ENCODE peak calls at places on chromosome 14, in five cellular contexts. One of them, this sample, is unnamed.

GRCh38 chr14:68373847-68374582 is 418.9 kb downstream of the ZFP36L1 start:
- DNase-seq in IMR-90: no peak
- DNase-seq in neural progenitor cell: no peak
- DNase-seq in astrocyte: no peak
- DNase-seq in keratinocyte: no peak
- DNase-seq in this sample: no peak

GRCh38 chr14:38197001-38197760 is 10.5 kb upstream of the SSTR1 start:
- DNase-seq in IMR-90: peak
- DNase-seq in neural progenitor cell: no peak
- DNase-seq in astrocyte: no peak
- DNase-seq in keratinocyte: no peak
- DNase-seq in this sample: no peak

GRCh38 chr14:105529506-105530445 is 3.4 kb downstream of the TMEM121 start:
- DNase-seq in IMR-90: no peak
- DNase-seq in neural progenitor cell: no peak
- DNase-seq in astrocyte: no peak
- DNase-seq in keratinocyte: no peak
- DNase-seq in this sample: no peak

GRCh38 chr14:54322668-54323380 is 74.0 kb upstream of the CDKN3 start:
- DNase-seq in IMR-90: no peak
- DNase-seq in neural progenitor cell: no peak
- DNase-seq in astrocyte: no peak
- DNase-seq in keratinocyte: no peak
- DNase-seq in this sample: no peak

GRCh38 chr14:76434220-76434619 is 58.3 kb downstream of the ESRRB start:
- DNase-seq in IMR-90: no peak
- DNase-seq in neural progenitor cell: no peak
- DNase-seq in astrocyte: no peak
- DNase-seq in keratinocyte: no peak
- DNase-seq in this sample: no peak

GRCh38 chr14:67883717-67884116 is 64.1 kb downstream of the RAD51B start:
- DNase-seq in IMR-90: peak
- DNase-seq in neural progenitor cell: no peak
- DNase-seq in astrocyte: no peak
- DNase-seq in keratinocyte: no peak
- DNase-seq in this sample: no peak

GRCh38 chr14:86052868-86053267 is 522.9 kb downstream of the FLRT2 start:
- DNase-seq in IMR-90: no peak
- DNase-seq in neural progenitor cell: no peak
- DNase-seq in astrocyte: no peak
- DNase-seq in keratinocyte: no peak
- DNase-seq in this sample: no peak

GRCh38 chr14:64536488-64537245 is 3.9 kb upstream of the HSPA2 start:
- DNase-seq in IMR-90: peak
- DNase-seq in neural progenitor cell: no peak
- DNase-seq in astrocyte: peak
- DNase-seq in keratinocyte: no peak
- DNase-seq in this sample: peak

GRCh38 chr14:45252356-45253069 is 489 bp downstream of the MIS18BP1 start:
- DNase-seq in IMR-90: peak
- DNase-seq in neural progenitor cell: peak
- DNase-seq in astrocyte: peak
- DNase-seq in keratinocyte: no peak
- DNase-seq in this sample: peak

GRCh38 chr14:50697659-50698290 is 29.7 kb upstream of the SAV1 start:
- DNase-seq in IMR-90: peak
- DNase-seq in neural progenitor cell: no peak
- DNase-seq in astrocyte: peak
- DNase-seq in keratinocyte: no peak
- DNase-seq in this sample: no peak

GRCh38 chr14:78697341-78697740 is 527.2 kb downstream of the NRXN3 start:
- DNase-seq in IMR-90: peak
- DNase-seq in neural progenitor cell: peak
- DNase-seq in astrocyte: peak
- DNase-seq in keratinocyte: no peak
- DNase-seq in this sample: no peak

GRCh38 chr14:101729382-101729781 is 32.1 kb upstream of the PPP2R5C start:
- DNase-seq in IMR-90: no peak
- DNase-seq in neural progenitor cell: no peak
- DNase-seq in astrocyte: no peak
- DNase-seq in keratinocyte: no peak
- DNase-seq in this sample: no peak

GRCh38 chr14:33564774-33565630 is 385.9 kb downstream of the EGLN3 start:
- DNase-seq in IMR-90: peak
- DNase-seq in neural progenitor cell: no peak
- DNase-seq in astrocyte: peak
- DNase-seq in keratinocyte: peak
- DNase-seq in this sample: peak

GRCh38 chr14:52692248-52692962 is 3.0 kb downstream of the ERO1A start:
- DNase-seq in IMR-90: peak
- DNase-seq in neural progenitor cell: no peak
- DNase-seq in astrocyte: peak
- DNase-seq in keratinocyte: no peak
- DNase-seq in this sample: no peak

GRCh38 chr14:73465833-73466532 is 7.6 kb upstream of the NUMB start:
- DNase-seq in IMR-90: peak
- DNase-seq in neural progenitor cell: no peak
- DNase-seq in astrocyte: no peak
- DNase-seq in keratinocyte: no peak
- DNase-seq in this sample: no peak

GRCh38 chr14:61891251-61891650 is 129.0 kb downstream of the SNAPC1 start:
- DNase-seq in IMR-90: peak
- DNase-seq in neural progenitor cell: peak
- DNase-seq in astrocyte: peak
- DNase-seq in keratinocyte: no peak
- DNase-seq in this sample: no peak

GRCh38 chr14:71320734-71321555 is 413.7 kb downstream of the PCNX1 start:
- DNase-seq in IMR-90: peak
- DNase-seq in neural progenitor cell: peak
- DNase-seq in astrocyte: peak
- DNase-seq in keratinocyte: no peak
- DNase-seq in this sample: peak
- H3K9ac ChIP-seq in IMR-90: peak
- H3K9ac ChIP-seq in neural progenitor cell: peak
- H3K9ac ChIP-seq in astrocyte: peak
- H3K9ac ChIP-seq in keratinocyte: peak
- H3K9ac ChIP-seq in this sample: peak

DNA sequence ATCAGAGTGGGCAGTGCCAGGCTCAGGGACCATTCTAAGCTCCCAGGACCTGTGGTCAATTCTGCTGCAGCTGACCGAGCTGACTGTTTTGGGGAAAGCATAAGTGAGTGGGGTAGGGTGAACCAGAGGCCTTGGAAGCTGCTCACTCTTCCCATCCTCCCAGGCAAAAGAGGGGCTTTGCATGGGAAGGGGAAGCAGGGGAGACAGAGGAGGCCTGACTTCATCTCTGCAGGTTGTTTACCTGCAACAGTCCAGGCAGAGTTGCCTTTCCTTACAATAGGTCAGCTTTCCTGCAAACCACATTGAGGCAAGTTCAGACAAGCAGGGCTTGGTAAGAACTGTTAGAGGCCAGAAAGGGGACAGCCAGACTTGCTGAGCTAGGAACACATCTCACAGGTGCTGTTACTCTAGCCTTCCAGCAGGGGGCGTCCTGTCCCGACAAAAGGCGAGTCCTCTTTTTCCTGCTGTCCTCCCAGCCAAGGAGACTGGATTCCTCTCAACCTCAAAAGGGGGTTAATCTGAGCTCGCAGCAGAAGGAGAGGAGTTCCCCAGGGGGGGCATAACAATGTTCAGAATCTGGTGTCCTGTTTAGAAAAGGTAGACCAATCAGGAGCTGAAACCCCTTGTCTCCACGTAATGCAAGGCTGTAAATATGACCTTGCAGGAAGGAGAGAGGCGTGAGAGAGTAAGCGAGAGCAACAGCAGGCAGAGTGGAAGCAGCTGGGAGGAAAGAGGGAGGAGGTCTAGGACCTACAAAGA is 4.3 kb upstream of the DHRS2 start:
- DNase-seq in IMR-90: peak
- DNase-seq in neural progenitor cell: peak
- DNase-seq in astrocyte: peak
- DNase-seq in keratinocyte: peak
- DNase-seq in this sample: peak
- H3K4me3 ChIP-seq in IMR-90: no peak
- H3K4me3 ChIP-seq in neural progenitor cell: no peak
- H3K4me3 ChIP-seq in astrocyte: no peak
- H3K4me3 ChIP-seq in keratinocyte: no peak
- H3K4me3 ChIP-seq in this sample: peak

GRCh38 chr14:58666737-58667136 is 29.0 kb downstream of the DACT1 start:
- DNase-seq in IMR-90: no peak
- DNase-seq in neural progenitor cell: no peak
- DNase-seq in astrocyte: no peak
- DNase-seq in keratinocyte: no peak
- DNase-seq in this sample: no peak

GRCh38 chr14:58662759-58663158 is 25.0 kb downstream of the DACT1 start:
- DNase-seq in IMR-90: no peak
- DNase-seq in neural progenitor cell: no peak
- DNase-seq in astrocyte: no peak
- DNase-seq in keratinocyte: no peak
- DNase-seq in this sample: no peak

GRCh38 chr14:58665773-58666500 is 28.2 kb downstream of the DACT1 start:
- DNase-seq in IMR-90: no peak
- DNase-seq in neural progenitor cell: no peak
- DNase-seq in astrocyte: no peak
- DNase-seq in keratinocyte: no peak
- DNase-seq in this sample: no peak

GRCh38 chr14:58662028-58662427 is 24.3 kb downstream of the DACT1 start:
- DNase-seq in IMR-90: no peak
- DNase-seq in neural progenitor cell: no peak
- DNase-seq in astrocyte: no peak
- DNase-seq in keratinocyte: no peak
- DNase-seq in this sample: no peak

DNA sequence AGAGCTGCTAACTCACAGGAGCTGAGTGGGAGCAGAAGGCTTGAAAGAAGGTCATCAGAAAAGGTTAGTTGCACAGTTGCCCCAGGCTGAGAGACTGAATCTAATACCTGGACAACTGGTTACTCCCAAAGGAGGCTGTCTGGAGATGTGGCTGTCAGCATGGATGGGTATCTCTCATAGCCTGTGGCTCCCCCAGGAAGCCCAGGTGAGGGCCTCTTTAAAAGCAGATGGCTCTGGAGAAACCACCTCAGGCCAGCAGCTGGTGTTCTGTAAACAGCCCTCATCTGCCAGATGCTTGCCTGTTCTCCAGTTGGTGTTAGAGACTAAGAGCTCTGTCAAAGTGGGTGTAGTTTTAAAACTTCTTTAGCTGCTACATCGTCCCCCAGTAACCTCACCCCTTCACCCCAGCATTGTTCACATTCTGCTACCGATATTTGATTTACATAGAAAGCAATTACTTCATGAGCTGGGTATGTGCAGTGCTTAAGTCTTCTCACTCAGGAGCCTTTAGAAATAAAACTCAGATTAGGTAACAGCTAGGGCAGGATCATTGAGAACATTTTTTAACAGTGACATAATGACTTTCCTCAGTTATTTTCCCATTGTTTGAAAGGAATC is 25.8 kb downstream of the DACT1 start:
- DNase-seq in IMR-90: peak
- DNase-seq in neural progenitor cell: no peak
- DNase-seq in astrocyte: peak
- DNase-seq in keratinocyte: no peak
- DNase-seq in this sample: peak
- H3K9ac ChIP-seq in IMR-90: no peak
- H3K9ac ChIP-seq in neural progenitor cell: no peak
- H3K9ac ChIP-seq in astrocyte: peak
- H3K9ac ChIP-seq in keratinocyte: no peak
- H3K9ac ChIP-seq in this sample: no peak

GRCh38 chr14:95235351-95235750 is 78.0 kb upstream of the DICER1 start:
- DNase-seq in IMR-90: no peak
- DNase-seq in neural progenitor cell: no peak
- DNase-seq in astrocyte: no peak
- DNase-seq in keratinocyte: no peak
- DNase-seq in this sample: no peak
- H3K4me3 ChIP-seq in IMR-90: no peak
- H3K4me3 ChIP-seq in neural progenitor cell: no peak
- H3K4me3 ChIP-seq in astrocyte: no peak
- H3K4me3 ChIP-seq in keratinocyte: no peak
- H3K4me3 ChIP-seq in this sample: no peak

DNA sequence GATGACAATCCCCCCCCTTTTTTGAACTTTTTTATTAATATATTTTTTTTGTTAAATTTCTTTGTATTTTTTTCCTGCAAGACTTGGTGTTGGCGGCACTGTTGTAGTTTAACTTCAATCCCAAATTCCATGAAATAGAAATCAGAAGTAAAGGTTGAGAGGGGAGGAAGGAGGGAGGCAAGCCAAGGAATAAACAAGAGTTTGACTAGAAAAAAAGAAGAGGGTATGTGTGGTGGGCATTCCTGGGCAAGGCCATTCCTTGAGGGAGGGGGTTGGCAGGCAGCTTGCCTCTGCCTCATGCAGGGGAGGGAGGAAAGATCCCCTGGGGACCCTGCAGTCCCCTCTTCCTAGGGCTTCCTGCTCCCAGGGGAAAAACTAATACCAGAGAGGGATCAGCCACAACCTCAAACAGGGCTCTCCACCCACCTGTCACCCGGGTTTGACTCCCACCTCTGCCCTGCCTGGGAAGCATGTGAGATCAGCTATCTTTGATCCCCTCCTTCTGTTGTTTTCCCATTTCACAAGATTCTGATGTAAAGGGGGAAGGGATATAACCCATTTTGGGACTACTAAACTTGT is 519 bp upstream of the AP1G2 start:
- DNase-seq in IMR-90: no peak
- DNase-seq in neural progenitor cell: no peak
- DNase-seq in astrocyte: no peak
- DNase-seq in keratinocyte: no peak
- DNase-seq in this sample: no peak
- H3K9ac ChIP-seq in IMR-90: peak
- H3K9ac ChIP-seq in neural progenitor cell: no peak
- H3K9ac ChIP-seq in astrocyte: no peak
- H3K9ac ChIP-seq in keratinocyte: peak
- H3K9ac ChIP-seq in this sample: no peak

DNA sequence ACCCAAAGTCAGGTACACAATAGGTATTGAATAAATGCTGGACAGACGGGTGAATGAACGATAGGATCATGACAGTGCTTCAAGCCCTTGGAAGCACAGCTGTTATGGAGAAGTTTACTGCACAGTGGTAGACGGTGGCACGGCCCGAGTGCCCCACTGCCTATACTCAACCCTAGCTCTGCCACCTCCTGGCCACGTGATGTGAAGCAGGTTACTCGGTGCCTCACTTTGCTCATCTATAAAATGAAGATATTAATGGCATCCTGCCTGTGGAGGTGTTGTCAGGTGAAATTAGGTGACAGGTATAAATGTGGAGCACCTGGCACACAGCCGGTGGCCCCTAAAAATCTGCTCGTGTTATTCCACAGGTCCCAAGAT is 5.8 kb downstream of the ASB2 start:
- DNase-seq in IMR-90: no peak
- DNase-seq in neural progenitor cell: peak
- DNase-seq in astrocyte: no peak
- DNase-seq in keratinocyte: no peak
- DNase-seq in this sample: no peak
- H3K4me3 ChIP-seq in IMR-90: no peak
- H3K4me3 ChIP-seq in neural progenitor cell: no peak
- H3K4me3 ChIP-seq in astrocyte: no peak
- H3K4me3 ChIP-seq in keratinocyte: no peak
- H3K4me3 ChIP-seq in this sample: no peak

DNA sequence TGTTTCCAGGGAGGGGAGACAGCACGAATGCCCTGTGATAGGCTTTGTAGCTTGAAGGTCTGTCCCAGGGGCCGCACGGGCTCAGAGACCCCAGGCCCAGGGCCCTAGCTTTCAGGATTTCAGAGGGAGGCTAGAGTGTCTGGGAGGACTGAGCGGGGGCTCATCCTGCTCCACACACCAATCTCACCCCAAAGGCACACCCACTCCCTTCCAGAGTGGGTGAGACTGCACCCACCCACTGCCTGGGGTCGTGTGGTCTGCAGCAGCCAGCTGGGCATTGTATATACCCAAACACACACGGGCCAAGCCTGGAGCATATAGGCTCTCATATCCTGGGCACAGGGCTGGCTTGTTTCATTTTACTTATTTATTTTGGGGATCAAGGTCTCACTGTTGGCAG is 5.8 kb upstream of the SLC25A47 start:
- DNase-seq in IMR-90: no peak
- DNase-seq in neural progenitor cell: no peak
- DNase-seq in astrocyte: no peak
- DNase-seq in keratinocyte: no peak
- DNase-seq in this sample: no peak
- H3K9ac ChIP-seq in IMR-90: no peak
- H3K9ac ChIP-seq in neural progenitor cell: no peak
- H3K9ac ChIP-seq in astrocyte: no peak
- H3K9ac ChIP-seq in keratinocyte: no peak
- H3K9ac ChIP-seq in this sample: no peak